ENCODE peak calls at places on chromosomes 13 and 19, in six cellular contexts. One of them, this sample, is unnamed.

GRCh38 chr19:45542234-45542668 is 35.0 kb downstream of the VASP start:
- DNase-seq in ovary: no peak
- DNase-seq in tibial nerve: no peak
- DNase-seq in transverse colon: no peak
- DNase-seq in body of pancreas: no peak
- DNase-seq in IMR-90: no peak
- DNase-seq in this sample: no peak

GRCh38 chr19:55379161-55379560 is 2.5 kb downstream of the TMEM190 start:
- DNase-seq in ovary: no peak
- DNase-seq in tibial nerve: no peak
- DNase-seq in transverse colon: no peak
- DNase-seq in body of pancreas: no peak
- DNase-seq in IMR-90: no peak
- DNase-seq in this sample: no peak

GRCh38 chr13:110780410-110780809 is 66.9 kb downstream of the ING1 start:
- DNase-seq in ovary: no peak
- DNase-seq in tibial nerve: no peak
- DNase-seq in transverse colon: no peak
- DNase-seq in body of pancreas: no peak
- DNase-seq in IMR-90: no peak
- DNase-seq in this sample: no peak

GRCh38 chr19:55647732-55648656 is at the start of gene CCDC106:
- DNase-seq in ovary: peak; percentile 87
- DNase-seq in tibial nerve: no peak
- DNase-seq in transverse colon: peak; percentile 72
- DNase-seq in body of pancreas: peak; percentile 69
- DNase-seq in IMR-90: peak; percentile 68
- DNase-seq in this sample: peak; percentile 81

GRCh38 chr19:31263317-31263716 is 85.9 kb downstream of the TSHZ3 start:
- DNase-seq in ovary: no peak
- DNase-seq in tibial nerve: no peak
- DNase-seq in transverse colon: no peak
- DNase-seq in body of pancreas: no peak
- DNase-seq in IMR-90: no peak
- DNase-seq in this sample: peak; percentile 28

GRCh38 chr13:95948646-95949045 is 104.6 kb downstream of the UGGT2 start:
- DNase-seq in ovary: no peak
- DNase-seq in tibial nerve: no peak
- DNase-seq in transverse colon: no peak
- DNase-seq in body of pancreas: no peak
- DNase-seq in IMR-90: peak; percentile 47
- DNase-seq in this sample: no peak

GRCh38 chr19:49403404-49404187 is 15.5 kb downstream of the KASH5 start:
- DNase-seq in ovary: no peak
- DNase-seq in tibial nerve: no peak
- DNase-seq in transverse colon: no peak
- DNase-seq in body of pancreas: no peak
- DNase-seq in IMR-90: peak; percentile 33
- DNase-seq in this sample: no peak

GRCh38 chr19:46821512-46822359 is 28.9 kb downstream of the AP2S1 start:
- DNase-seq in ovary: no peak
- DNase-seq in tibial nerve: no peak
- DNase-seq in transverse colon: peak; percentile 67
- DNase-seq in body of pancreas: no peak
- DNase-seq in IMR-90: no peak
- DNase-seq in this sample: no peak

GRCh38 chr19:18289471-18290066 is 8.1 kb upstream of the JUND start:
- DNase-seq in ovary: no peak
- DNase-seq in tibial nerve: no peak
- DNase-seq in transverse colon: no peak
- DNase-seq in body of pancreas: no peak
- DNase-seq in IMR-90: no peak
- DNase-seq in this sample: no peak

GRCh38 chr19:33348301-33349010 is 25.1 kb upstream of the CEBPG start:
- DNase-seq in ovary: no peak
- DNase-seq in tibial nerve: no peak
- DNase-seq in transverse colon: no peak
- DNase-seq in body of pancreas: no peak
- DNase-seq in IMR-90: no peak
- DNase-seq in this sample: no peak

GRCh38 chr13:51995677-51996551 is 15.3 kb downstream of the ATP7B start:
- DNase-seq in ovary: no peak
- DNase-seq in tibial nerve: no peak
- DNase-seq in transverse colon: peak; percentile 45
- DNase-seq in body of pancreas: peak; percentile 85
- DNase-seq in IMR-90: no peak
- DNase-seq in this sample: no peak

GRCh38 chr19:13060964-13061927 is 41.4 kb downstream of the LYL1 start:
- DNase-seq in ovary: peak; percentile 92
- DNase-seq in tibial nerve: peak; percentile 85
- DNase-seq in transverse colon: peak; percentile 91
- DNase-seq in body of pancreas: peak; percentile 84
- DNase-seq in IMR-90: peak; percentile 69
- DNase-seq in this sample: peak; percentile 89

GRCh38 chr19:17450264-17451075 is 2.0 kb upstream of the TMEM221 start:
- DNase-seq in ovary: no peak
- DNase-seq in tibial nerve: no peak
- DNase-seq in transverse colon: no peak
- DNase-seq in body of pancreas: no peak
- DNase-seq in IMR-90: no peak
- DNase-seq in this sample: no peak

GRCh38 chr13:29538625-29538976 is 56.9 kb downstream of the SLC7A1 start:
- DNase-seq in ovary: no peak
- DNase-seq in tibial nerve: no peak
- DNase-seq in transverse colon: no peak
- DNase-seq in body of pancreas: no peak
- DNase-seq in IMR-90: no peak
- DNase-seq in this sample: no peak

GRCh38 chr13:29540334-29540733 is 55.2 kb downstream of the SLC7A1 start:
- DNase-seq in ovary: no peak
- DNase-seq in tibial nerve: no peak
- DNase-seq in transverse colon: no peak
- DNase-seq in body of pancreas: no peak
- DNase-seq in IMR-90: no peak
- DNase-seq in this sample: no peak

GRCh38 chr13:29541400-29541799 is 54.1 kb downstream of the SLC7A1 start:
- DNase-seq in ovary: no peak
- DNase-seq in tibial nerve: no peak
- DNase-seq in transverse colon: no peak
- DNase-seq in body of pancreas: no peak
- DNase-seq in IMR-90: no peak
- DNase-seq in this sample: no peak

GRCh38 chr13:29540799-29541198 is 54.7 kb downstream of the SLC7A1 start:
- DNase-seq in ovary: no peak
- DNase-seq in tibial nerve: no peak
- DNase-seq in transverse colon: no peak
- DNase-seq in body of pancreas: no peak
- DNase-seq in IMR-90: no peak
- DNase-seq in this sample: no peak

GRCh38 chr13:29539866-29540265 is 55.6 kb downstream of the SLC7A1 start:
- DNase-seq in ovary: no peak
- DNase-seq in tibial nerve: no peak
- DNase-seq in transverse colon: no peak
- DNase-seq in body of pancreas: no peak
- DNase-seq in IMR-90: no peak
- DNase-seq in this sample: no peak
- H3K36me3 ChIP-seq in ovary: no peaks in the 10 kb centered on the region
- H3K36me3 ChIP-seq in tibial nerve: no peaks in the 10 kb centered on the region
- H3K36me3 ChIP-seq in transverse colon: no peaks in the 10 kb centered on the region
- H3K36me3 ChIP-seq in body of pancreas: peaks cover 3% of the 10 kb centered on the region
- H3K36me3 ChIP-seq in IMR-90: peaks cover 7% of the 10 kb centered on the region
- H3K36me3 ChIP-seq in this sample: no peaks in the 10 kb centered on the region

GRCh38 chr19:39843919-39844793 is 2.0 kb downstream of the FBL start:
- DNase-seq in ovary: no peak
- DNase-seq in tibial nerve: no peak
- DNase-seq in transverse colon: no peak
- DNase-seq in body of pancreas: no peak
- DNase-seq in IMR-90: peak; percentile 58
- DNase-seq in this sample: no peak
- TF ChIP-seq POLR2A in ovary: no peak
- TF ChIP-seq POLR2A in tibial nerve: no peak
- TF ChIP-seq POLR2A in transverse colon: no peak
- TF ChIP-seq POLR2A in body of pancreas: no peak
- TF ChIP-seq POLR2A in IMR-90: no peak
- TF ChIP-seq POLR2A in this sample: no peak

GRCh38 chr19:771332-771785 is 20.4 kb downstream of the MISP start:
- DNase-seq in ovary: no peak
- DNase-seq in tibial nerve: no peak
- DNase-seq in transverse colon: no peak
- DNase-seq in body of pancreas: no peak
- DNase-seq in IMR-90: peak; percentile 43
- DNase-seq in this sample: no peak
- TF ChIP-seq CTCF in ovary: no peak
- TF ChIP-seq CTCF in tibial nerve: peak; percentile 29
- TF ChIP-seq CTCF in transverse colon: peak; percentile 43
- TF ChIP-seq CTCF in body of pancreas: no peak
- TF ChIP-seq CTCF in IMR-90: peak; percentile 57
- TF ChIP-seq CTCF in this sample: no peak

DNA sequence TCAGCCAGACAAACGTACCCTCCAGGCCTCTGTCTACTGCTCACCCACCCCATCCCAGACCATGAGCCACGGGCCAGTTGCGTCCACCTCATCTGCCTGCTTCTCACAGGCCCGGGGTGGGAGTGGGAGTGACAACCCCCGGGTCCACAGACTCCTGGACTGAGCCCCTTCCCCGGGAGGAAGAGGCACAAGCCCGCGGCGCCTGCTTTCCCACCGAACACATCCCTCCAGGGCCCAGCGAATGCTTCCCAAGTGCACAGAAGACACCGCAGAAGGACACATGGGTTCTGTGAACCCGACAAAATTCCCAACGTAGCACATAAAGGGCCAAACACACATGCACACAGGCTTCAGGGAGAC is 18.0 kb upstream of the PLPP2 start:
- DNase-seq in ovary: no peak
- DNase-seq in tibial nerve: no peak
- DNase-seq in transverse colon: no peak
- DNase-seq in body of pancreas: no peak
- DNase-seq in IMR-90: no peak
- DNase-seq in this sample: peak; percentile 6
- H3K36me3 ChIP-seq in ovary: no peaks in the 10 kb centered on the region
- H3K36me3 ChIP-seq in tibial nerve: peaks cover 21% of the 10 kb centered on the region
- H3K36me3 ChIP-seq in transverse colon: no peaks in the 10 kb centered on the region
- H3K36me3 ChIP-seq in body of pancreas: peaks cover 12% of the 10 kb centered on the region
- H3K36me3 ChIP-seq in IMR-90: peaks cover 69% of the 10 kb centered on the region
- H3K36me3 ChIP-seq in this sample: no peaks in the 10 kb centered on the region

GRCh38 chr19:11435057-11435832 is at the start of the genes ODAD3 and PRKCSH:
- DNase-seq in ovary: peak; percentile 99
- DNase-seq in tibial nerve: peak; percentile 97
- DNase-seq in transverse colon: peak; percentile 99
- DNase-seq in body of pancreas: peak; percentile 99
- DNase-seq in IMR-90: peak; percentile 100
- DNase-seq in this sample: peak; percentile 99
- TF ChIP-seq POLR2A in ovary: no peak
- TF ChIP-seq POLR2A in tibial nerve: no peak
- TF ChIP-seq POLR2A in transverse colon: peak; percentile 64
- TF ChIP-seq POLR2A in body of pancreas: no peak
- TF ChIP-seq POLR2A in IMR-90: no peak
- TF ChIP-seq POLR2A in this sample: peak; percentile 31

DNA sequence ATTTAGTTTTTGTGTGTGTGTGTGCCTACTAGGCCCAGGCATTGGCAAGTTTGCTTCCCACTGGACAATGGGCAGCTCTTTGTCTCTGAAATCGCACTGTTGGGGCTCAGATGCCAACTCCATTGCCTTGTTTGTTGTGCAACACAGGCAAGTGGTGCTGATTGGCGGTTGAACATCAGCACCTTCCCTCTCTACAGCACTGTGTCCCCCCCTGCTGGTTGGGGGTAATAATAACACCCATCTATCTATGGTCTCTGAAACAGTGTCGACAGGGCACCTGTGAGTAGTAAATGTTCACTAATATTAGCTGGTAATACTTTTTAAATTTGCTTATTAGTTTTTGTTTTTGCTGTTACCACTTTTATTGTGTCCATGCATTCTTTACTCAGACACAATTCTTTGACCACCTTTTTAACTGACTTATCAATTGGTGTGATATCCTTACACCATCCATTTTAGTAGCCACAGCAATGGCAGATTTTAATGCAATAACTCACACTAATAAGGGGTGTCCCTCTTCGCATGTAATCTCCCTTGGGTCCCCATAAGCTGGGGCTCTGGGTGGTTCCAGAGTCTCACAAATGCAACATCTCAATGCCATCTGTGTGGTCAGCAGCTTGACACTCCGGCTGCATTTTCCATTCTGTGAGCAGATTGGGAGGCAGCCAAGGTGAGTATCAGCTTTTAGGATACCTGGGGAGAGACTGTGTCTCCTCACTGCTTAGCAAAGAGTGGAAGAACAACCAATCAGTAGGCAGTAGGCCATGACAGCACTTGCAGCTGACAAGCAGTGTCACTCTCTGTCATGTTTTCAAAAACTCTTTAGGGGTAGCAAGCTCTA is 47.7 kb upstream of the UQCRFS1 start:
- DNase-seq in ovary: no peak
- DNase-seq in tibial nerve: no peak
- DNase-seq in transverse colon: no peak
- DNase-seq in body of pancreas: no peak
- DNase-seq in IMR-90: peak; percentile 4
- DNase-seq in this sample: no peak
- TF ChIP-seq CTCF in ovary: no peak
- TF ChIP-seq CTCF in tibial nerve: no peak
- TF ChIP-seq CTCF in transverse colon: no peak
- TF ChIP-seq CTCF in body of pancreas: no peak
- TF ChIP-seq CTCF in IMR-90: peak; percentile 33
- TF ChIP-seq CTCF in this sample: no peak

GRCh38 chr19:16222806-16223205 is 25.1 kb downstream of the AP1M1 start:
- DNase-seq in ovary: no peak
- DNase-seq in tibial nerve: no peak
- DNase-seq in transverse colon: no peak
- DNase-seq in body of pancreas: no peak
- DNase-seq in IMR-90: peak; percentile 57
- DNase-seq in this sample: no peak

GRCh38 chr19:16226184-16226591 is 28.5 kb downstream of the AP1M1 start:
- DNase-seq in ovary: no peak
- DNase-seq in tibial nerve: peak; percentile 7
- DNase-seq in transverse colon: no peak
- DNase-seq in body of pancreas: no peak
- DNase-seq in IMR-90: no peak
- DNase-seq in this sample: no peak

GRCh38 chr19:16225279-16226183 is 27.8 kb downstream of the AP1M1 start:
- DNase-seq in ovary: no peak
- DNase-seq in tibial nerve: peak; percentile 6
- DNase-seq in transverse colon: no peak
- DNase-seq in body of pancreas: no peak
- DNase-seq in IMR-90: no peak
- DNase-seq in this sample: no peak

GRCh38 chr19:16224266-16225045 is 26.7 kb downstream of the AP1M1 start:
- DNase-seq in ovary: no peak
- DNase-seq in tibial nerve: peak; percentile 10
- DNase-seq in transverse colon: no peak
- DNase-seq in body of pancreas: no peak
- DNase-seq in IMR-90: no peak
- DNase-seq in this sample: no peak

GRCh38 chr19:16223746-16224145 is 26.0 kb downstream of the AP1M1 start:
- DNase-seq in ovary: no peak
- DNase-seq in tibial nerve: peak; percentile 9
- DNase-seq in transverse colon: no peak
- DNase-seq in body of pancreas: no peak
- DNase-seq in IMR-90: no peak
- DNase-seq in this sample: no peak
- H3K36me3 ChIP-seq in ovary: no peaks in the 10 kb centered on the region
- H3K36me3 ChIP-seq in tibial nerve: peaks cover 33% of the 10 kb centered on the region
- H3K36me3 ChIP-seq in transverse colon: no peaks in the 10 kb centered on the region
- H3K36me3 ChIP-seq in body of pancreas: peaks cover 9% of the 10 kb centered on the region
- H3K36me3 ChIP-seq in IMR-90: peaks cover 66% of the 10 kb centered on the region
- H3K36me3 ChIP-seq in this sample: no peaks in the 10 kb centered on the region

This sample was measured in uterus.